ENCODE peak calls at places on chromosome 1, in four cellular contexts. Q is esophagus squamous epithelium, Y is fibroblast of lung, U is transverse colon. K is an unnamed sample.

GRCh38 chr1:190353538-190354101 is 124.0 kb downstream of the BRINP3 start:
- DNase-seq in Q (no peak), U (no peak), Y (peak), K (no peak)

GRCh38 chr1:116679091-116679827 is 11.7 kb upstream of the IGSF3 start:
- DNase-seq in Y (no peak), Q (no peak), U (no peak), K (no peak)

GRCh38 chr1:159141584-159142518 is 29.6 kb upstream of the CADM3 start:
- DNase-seq in U (no peak), Q (no peak), Y (peak), K (no peak)

GRCh38 chr1:31377361-31377863 is 4.5 kb upstream of the FABP3 start:
- DNase-seq in Q (no peak), U (no peak), Y (no peak), K (no peak)

GRCh38 chr1:22889213-22889827 is 83.3 kb downstream of the LACTBL1 start:
- DNase-seq in Y (peak), U (no peak), Q (no peak), K (no peak)

GRCh38 chr1:54805466-54805865 is 4.3 kb upstream of the TTC22 start:
- DNase-seq in Q (no peak), U (peak), Y (no peak), K (no peak)

GRCh38 chr1:19765623-19766022 is 34.1 kb downstream of the TMCO4 start:
- DNase-seq in U (no peak), Q (no peak), Y (peak), K (no peak)

GRCh38 chr1:44405041-44405803 is at the start of gene RNF220:
- DNase-seq in Q (no peak), Y (peak), U (peak), K (no peak)

GRCh38 chr1:12615916-12616708 is 1.9 kb downstream of the DHRS3 start:
- DNase-seq in Y (peak), Q (no peak), U (peak), K (no peak)

GRCh38 chr1:25757151-25757845 is 42.7 kb upstream of the SELENON start:
- DNase-seq in U (no peak), Q (no peak), Y (no peak), K (no peak)

GRCh38 chr1:90714521-90714951 is 2.6 kb downstream of the BARHL2 start:
- DNase-seq in Y (no peak), Q (no peak), U (no peak), K (no peak)

GRCh38 chr1:170791941-170792340 is 128.0 kb downstream of the PRRX1 start:
- DNase-seq in Y (no peak), Q (no peak), U (no peak), K (no peak)

GRCh38 chr1:145847827-145848226 is 2.4 kb downstream of the NUDT17 start:
- DNase-seq in U (no peak), Y (no peak), Q (no peak), K (no peak)

GRCh38 chr1:145849356-145850165 is 4.1 kb downstream of the NUDT17 start:
- DNase-seq in Y (peak), U (no peak), Q (no peak), K (no peak)

GRCh38 chr1:145846191-145846590 is 761 bp downstream of the NUDT17 start:
- DNase-seq in Q (no peak), U (no peak), Y (peak), K (peak)

GRCh38 chr1:145845514-145846161 is at the start of gene NUDT17:
- DNase-seq in U (peak), Q (peak), Y (peak), K (peak)

GRCh38 chr1:145845144-145845513 is 301 bp upstream of the NUDT17 start:
- DNase-seq in Y (no peak), U (no peak), Q (no peak), K (peak)
- H3K27ac ChIP-seq in Y (no peak), U (peak), Q (peak), K (peak)

GRCh38 chr1:47996406-47997226 is 569 bp downstream of the TRABD2B start:
- DNase-seq in Y (no peak), U (no peak), Q (no peak), K (no peak)

GRCh38 chr1:47995306-47996050 is 1.7 kb downstream of the TRABD2B start:
- DNase-seq in U (no peak), Y (no peak), Q (no peak), K (no peak)

GRCh38 chr1:47993881-47994625 is 3.1 kb downstream of the TRABD2B start:
- DNase-seq in U (no peak), Q (no peak), Y (no peak), K (no peak)

GRCh38 chr1:47997289-47998200 is at the start of gene TRABD2B:
- DNase-seq in Y (peak), Q (no peak), U (peak), K (peak)

DNA sequence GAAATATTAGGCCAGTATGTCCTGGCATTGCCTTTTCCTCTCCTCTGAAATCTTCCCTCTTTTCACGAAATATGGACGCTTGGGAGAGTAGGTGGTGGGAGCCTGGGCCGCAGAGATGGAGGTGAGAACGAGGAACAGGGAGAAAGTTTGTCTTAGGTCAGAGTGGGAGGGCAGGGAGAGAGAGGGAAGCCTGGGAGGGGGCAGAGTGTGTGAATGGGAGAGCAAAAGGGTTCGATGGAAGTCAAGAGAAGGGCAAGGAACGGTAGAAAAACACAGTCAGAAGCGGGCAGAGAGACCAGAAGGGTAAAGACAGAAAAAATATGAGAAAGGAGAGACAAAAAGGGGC is 1.2 kb downstream of the TRABD2B start:
- DNase-seq in U (no peak), Q (no peak), Y (no peak), K (no peak)
- H3K27ac ChIP-seq in U (peak), Q (peak), Y (no peak), K (no peak)

DNA sequence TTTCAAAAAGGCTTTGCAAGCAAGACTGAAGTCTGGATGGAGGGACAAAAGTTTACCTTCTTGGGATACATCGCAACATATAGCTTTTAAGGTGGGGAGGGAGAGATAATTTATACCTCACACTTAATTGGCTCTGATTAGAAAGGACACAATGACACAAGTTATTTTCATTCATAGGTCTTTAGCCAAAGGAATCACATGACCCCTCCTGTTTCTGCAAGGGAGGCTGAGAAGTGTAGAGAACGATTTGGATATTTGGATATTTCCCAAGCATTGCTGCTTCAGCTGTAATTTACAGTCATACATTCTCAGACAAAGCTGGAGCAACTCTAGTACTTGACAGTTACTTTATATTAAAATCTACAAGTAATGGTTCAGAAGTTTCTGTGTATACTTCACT is 24.2 kb downstream of the DAP3 start:
- DNase-seq in Y (no peak), Q (no peak), U (no peak), K (no peak)
- H3K27ac ChIP-seq in Y (no peak), Q (no peak), U (no peak), K (no peak)

DNA sequence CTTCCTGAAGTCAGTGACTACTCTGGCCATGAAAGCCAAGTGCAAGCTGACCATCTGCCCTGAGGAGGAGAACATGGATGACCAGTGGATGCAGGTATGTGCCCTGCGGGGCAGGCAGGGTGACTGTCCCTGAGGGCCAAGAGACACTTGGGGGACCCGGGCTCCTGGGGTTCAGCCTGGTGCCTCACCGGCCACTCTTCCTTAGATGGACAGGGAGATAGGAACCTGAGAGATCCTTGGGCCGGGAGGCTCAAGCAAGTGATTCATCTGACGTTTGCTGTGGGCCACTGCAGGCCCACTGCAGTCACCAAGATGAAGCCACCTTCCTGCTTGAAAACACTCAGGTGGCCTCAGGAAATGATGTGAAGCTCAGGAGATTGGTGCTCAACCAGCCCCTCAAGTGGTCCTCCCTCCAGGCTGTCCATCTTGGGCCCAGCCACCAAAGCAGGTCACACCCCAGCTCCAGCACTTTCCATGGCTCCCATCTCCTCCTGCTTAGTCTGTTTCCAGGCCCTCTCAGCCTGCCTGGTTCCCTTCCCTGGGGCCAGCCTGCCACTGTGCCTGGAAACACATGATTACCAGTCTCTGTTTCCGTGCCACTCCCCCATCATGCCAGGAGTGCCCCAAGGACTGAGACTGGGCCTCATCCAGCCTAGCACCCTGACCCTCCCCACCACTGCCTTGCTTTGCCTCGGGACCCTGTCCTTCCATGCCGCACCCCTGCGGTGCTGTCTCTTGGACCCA is 25.8 kb upstream of the PADI6 start:
- DNase-seq in U (no peak), Y (no peak), Q (no peak), K (no peak)
- H3K27ac ChIP-seq in U (no peak), Y (no peak), Q (no peak), K (no peak)

K was measured in HL-60.